ENCODE peak calls at places on chromosomes 12 and 14, in seven cellular contexts. Z is GM23248; E is ELR; M is T-cell; B is stimulated activated CD4-positive, alpha-beta T cell treated with anti-CD3 and anti-CD28 coated beads, Interleukin-2, amount 100 ng/mL, for 48 hours; A is astrocyte of the spinal cord; R is Calu3. Q is an unnamed sample.

GRCh38 chr12:20282411-20282810 is 85.9 kb upstream of the PDE3A start:
- DNase-seq in A (no peak), Z (no peak), R (no peak), M (no peak), E (no peak), B (no peak), Q (no peak)

GRCh38 chr12:121800694-121801600 is 2.9 kb upstream of the SETD1B start:
- DNase-seq in R (peak), E (peak), A (peak), Z (peak), M (peak), B (no peak), Q (peak)

GRCh38 chr12:41511247-41511646 is 323.1 kb downstream of the PDZRN4 start:
- DNase-seq in Z (no peak), E (no peak), A (no peak), B (no peak), R (no peak), M (no peak), Q (no peak)

GRCh38 chr14:81211844-81212243 is 8.9 kb downstream of the GTF2A1 start:
- DNase-seq in Z (peak), E (peak), R (peak), M (no peak), A (peak), B (no peak), Q (no peak)

GRCh38 chr14:50944647-50945413 is 547 bp upstream of the PYGL start:
- DNase-seq in M (no peak), Z (peak), A (peak), B (no peak), R (peak), E (peak), Q (peak)

GRCh38 chr12:121784460-121784859 is 9.0 kb downstream of the RHOF start:
- DNase-seq in A (peak), E (peak), Z (peak), B (no peak), M (no peak), R (no peak), Q (no peak)

GRCh38 chr14:83566567-83566966 is 1963.4 kb upstream of the FLRT2 start:
- DNase-seq in E (no peak), B (no peak), Z (no peak), R (no peak), A (no peak), M (no peak), Q (no peak)

GRCh38 chr14:99015833-99016232 is 256.2 kb downstream of the BCL11B start:
- DNase-seq in R (no peak), B (no peak), E (no peak), M (no peak), Z (no peak), A (no peak), Q (no peak)

GRCh38 chr14:32251530-32251929 is 48.5 kb upstream of the RNU6-8 start:
- DNase-seq in E (no peak), B (no peak), A (no peak), Z (no peak), R (no peak), M (no peak), Q (no peak)

GRCh38 chr12:130198663-130199060 is 36.4 kb downstream of the FZD10 start:
- DNase-seq in B (no peak), Z (no peak), A (no peak), M (no peak), E (no peak), R (no peak), Q (no peak)

GRCh38 chr14:90676859-90677258 is 139.4 kb downstream of the TTC7B start:
- DNase-seq in M (no peak), A (no peak), B (no peak), Z (peak), R (no peak), E (no peak), Q (no peak)

GRCh38 chr14:39181026-39181692 is 6.1 kb downstream of the PNN start:
- DNase-seq in M (no peak), B (no peak), R (no peak), A (no peak), Z (peak), E (no peak), Q (no peak)

GRCh38 chr14:106489112-106489881 is 962.9 kb downstream of the TMEM121 start:
- DNase-seq in A (no peak), E (no peak), B (peak), R (no peak), Z (no peak), M (no peak), Q (no peak)

GRCh38 chr12:101935769-101936741 is 58.7 kb downstream of the DRAM1 start:
- DNase-seq in R (no peak), B (no peak), E (peak), M (no peak), A (peak), Z (peak), Q (no peak)

GRCh38 chr12:4701383-4701782 is 18.8 kb upstream of the GALNT8 start:
- DNase-seq in E (no peak), M (no peak), Z (no peak), A (no peak), R (no peak), B (no peak), Q (no peak)

GRCh38 chr12:68932701-68933563 is at the start of gene CPM:
- DNase-seq in B (peak), R (peak), E (peak), M (peak), Z (peak), A (no peak), Q (peak)

GRCh38 chr12:121709478-121709890 is 3.1 kb upstream of the TMEM120B start:
- DNase-seq in B (no peak), R (peak), M (no peak), E (peak), A (peak), Z (peak), Q (no peak)

GRCh38 chr12:6469609-6470374 is 685 bp downstream of the VAMP1 start:
- DNase-seq in M (no peak), A (no peak), Z (peak), B (no peak), E (no peak), R (no peak), Q (no peak)

GRCh38 chr14:74488788-74489397 is 4.2 kb downstream of the NPC2 start:
- DNase-seq in M (no peak), B (no peak), A (peak), Z (peak), R (no peak), E (peak), Q (no peak)

GRCh38 chr12:51636581-51636980 is 45.5 kb downstream of the SCN8A start:
- DNase-seq in A (no peak), Z (peak), B (no peak), R (no peak), M (no peak), E (peak), Q (no peak)